ENCODE peak calls at places on chromosomes 12 and 14, in five cellular contexts. J is MM.1S, M is psoas muscle, Z is thoracic aorta, W is IMR-90. P is an unnamed sample.

GRCh38 chr12:44509471-44509870 is 366.6 kb downstream of the NELL2 start:
- DNase-seq in J (no peak), M (no peak), Z (no peak), W (no peak), P (no peak)

GRCh38 chr12:3333583-3333982 is 157.4 kb upstream of the PRMT8 start:
- DNase-seq in J (no peak), M (no peak), Z (no peak), W (no peak), P (no peak)

GRCh38 chr14:22500954-22501353 is 88.1 kb downstream of the DAD1 start:
- DNase-seq in J (no peak), M (no peak), Z (no peak), W (no peak), P (no peak)

GRCh38 chr12:24605466-24605865 is 343.4 kb downstream of the BCAT1 start:
- DNase-seq in J (no peak), M (no peak), Z (no peak), W (no peak), P (no peak)

GRCh38 chr12:105214141-105214540 is 21.8 kb downstream of the APPL2 start:
- DNase-seq in J (no peak), M (no peak), Z (no peak), W (peak; percentile 40), P (no peak)

GRCh38 chr14:76872796-76873432 is 46.7 kb downstream of the LRRC74A start:
- DNase-seq in J (peak; percentile 29), M (peak; percentile 48), Z (no peak), W (peak; percentile 35), P (no peak)

GRCh38 chr14:102227184-102227964 is 77.6 kb downstream of the MOK start:
- DNase-seq in J (no peak), M (no peak), Z (no peak), W (no peak), P (no peak)

GRCh38 chr14:93084866-93085857 is 30.6 kb downstream of the ITPK1 start:
- DNase-seq in J (no peak), M (no peak), Z (no peak), W (no peak), P (no peak)

GRCh38 chr12:65891987-65892481 is 67.8 kb downstream of the HMGA2 start:
- DNase-seq in J (no peak), M (peak; percentile 75), Z (peak; percentile 81), W (peak; percentile 99), P (peak; percentile 95)

GRCh38 chr12:21073822-21074460 is 57.1 kb upstream of the SLCO1B1 start:
- DNase-seq in J (no peak), M (no peak), Z (no peak), W (no peak), P (no peak)

GRCh38 chr12:117513353-117513752 is 151.9 kb upstream of the NOS1 start:
- DNase-seq in J (no peak), M (no peak), Z (no peak), W (no peak), P (no peak)

GRCh38 chr12:69527506-69528272 is 57.5 kb downstream of the FRS2 start:
- DNase-seq in J (no peak), M (no peak), Z (no peak), W (peak; percentile 91), P (peak; percentile 61)

GRCh38 chr12:47604474-47604873 is 101.4 kb downstream of the RPAP3 start:
- DNase-seq in J (no peak), M (no peak), Z (no peak), W (peak; percentile 32), P (no peak)

GRCh38 chr14:54737132-54737711 is 165.4 kb downstream of the GCH1 start:
- DNase-seq in J (no peak), M (no peak), Z (no peak), W (peak; percentile 82), P (peak; percentile 76)

GRCh38 chr14:35122696-35123387 is 490 bp downstream of the PRORP start:
- DNase-seq in J (peak; percentile 11), M (no peak), Z (no peak), W (peak; percentile 59), P (peak; percentile 23)

GRCh38 chr12:98788396-98788795 is 143.3 kb downstream of the APAF1 start:
- DNase-seq in J (no peak), M (no peak), Z (no peak), W (no peak), P (no peak)

GRCh38 chr12:126482238-126482889 is 1417.1 kb downstream of the AACS start:
- DNase-seq in J (no peak), M (no peak), Z (no peak), W (no peak), P (no peak)

GRCh38 chr12:62934799-62935674 is at the start of gene PPM1H:
- DNase-seq in J (peak; percentile 95), M (peak; percentile 58), Z (no peak), W (peak; percentile 11), P (no peak)

GRCh38 chr12:125214289-125214688 is 149.1 kb downstream of the AACS start:
- DNase-seq in J (no peak), M (no peak), Z (no peak), W (no peak), P (no peak)

GRCh38 chr12:76143343-76144252 is 59.1 kb upstream of the NAP1L1 start:
- DNase-seq in J (peak; percentile 94), M (no peak), Z (no peak), W (no peak), P (no peak)

GRCh38 chr14:32986791-32987545 is 48.3 kb downstream of the NPAS3 start:
- DNase-seq in J (no peak), M (peak; percentile 11), Z (no peak), W (no peak), P (peak; percentile 5)

GRCh38 chr12:80316141-80316700 is 127.8 kb upstream of the PTPRQ start:
- DNase-seq in J (no peak), M (no peak), Z (no peak), W (no peak), P (no peak)

GRCh38 chr12:80593766-80594165 is 113.7 kb upstream of the MYF6 start:
- DNase-seq in J (no peak), M (no peak), Z (no peak), W (peak; percentile 91), P (peak; percentile 58)

GRCh38 chr12:42020226-42020625 is 124.4 kb downstream of the GXYLT1 start:
- DNase-seq in J (no peak), M (no peak), Z (no peak), W (no peak), P (no peak)

GRCh38 chr12:42027537-42027936 is 117.1 kb downstream of the GXYLT1 start:
- DNase-seq in J (no peak), M (no peak), Z (no peak), W (no peak), P (no peak)

GRCh38 chr12:42023733-42024494 is 120.8 kb downstream of the GXYLT1 start:
- DNase-seq in J (peak; percentile 68), M (peak; percentile 73), Z (peak; percentile 15), W (peak; percentile 64), P (no peak)

DNA sequence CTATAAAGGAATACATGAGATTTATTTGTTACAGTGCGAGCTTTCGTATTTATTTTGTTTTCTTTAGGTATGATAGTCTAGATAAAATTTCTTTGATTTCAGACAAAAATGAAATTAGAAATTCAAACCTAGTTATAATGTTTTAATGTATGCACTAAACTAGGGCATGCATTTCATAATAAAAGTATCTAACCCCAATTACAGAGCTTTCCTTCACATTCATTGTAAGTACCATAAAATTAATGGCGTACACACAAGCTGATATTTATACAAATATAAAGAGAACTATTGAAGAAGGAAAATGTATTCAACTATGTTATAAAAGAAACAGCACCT is 120.2 kb downstream of the GXYLT1 start:
- DNase-seq in J (no peak), M (no peak), Z (no peak), W (no peak), P (no peak)
- H3K4me3 ChIP-seq in J (peak overlapping the region; percentile 46), M (peak overlapping the region; percentile 53), Z (peak overlapping the region; percentile 72), W (no peak overlapping the region), P (no peak overlapping the region)

GRCh38 chr12:54324617-54325441 is at the start of gene COPZ1:
- DNase-seq in J (peak; percentile 99), M (peak; percentile 93), Z (peak; percentile 92), W (peak; percentile 100), P (peak; percentile 99)
- TF ChIP-seq CTCF in J (peak; percentile 77), M (peak; percentile 69), Z (peak; percentile 45), W (peak; percentile 90), P (peak; percentile 85)

DNA sequence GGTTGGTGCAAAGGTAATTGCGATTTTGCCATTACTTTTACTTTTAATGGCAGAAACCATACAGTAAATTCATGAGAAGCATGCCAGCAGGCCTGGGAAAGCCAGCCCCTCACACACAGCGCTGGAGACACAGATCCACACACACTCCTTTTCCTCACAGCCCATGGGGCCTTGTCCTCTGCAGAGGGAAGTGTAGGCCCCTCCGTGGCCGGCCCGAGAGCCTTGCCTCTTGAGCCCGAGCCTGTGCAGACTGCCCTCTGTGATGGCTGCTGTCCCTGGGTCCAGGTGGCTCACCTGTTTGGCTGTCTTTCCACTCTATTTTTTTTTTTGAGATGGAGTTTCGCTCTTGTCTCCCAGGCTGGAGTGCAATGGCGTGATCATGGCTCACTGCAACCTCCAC is 39.3 kb downstream of the XRCC3 start:
- DNase-seq in J (no peak), M (no peak), Z (no peak), W (no peak), P (no peak)
- H3K36me3 ChIP-seq in J (no peaks in the 10 kb centered on the region), M (peaks cover 100% of the 10 kb centered on the region), Z (peaks cover 88% of the 10 kb centered on the region), W (peaks cover 74% of the 10 kb centered on the region), P (peaks cover 6% of the 10 kb centered on the region)

GRCh38 chr14:61563880-61564622 is 131.3 kb upstream of the HIF1A start:
- DNase-seq in J (no peak), M (no peak), Z (no peak), W (no peak), P (no peak)

GRCh38 chr14:61565836-61566536 is 129.3 kb upstream of the HIF1A start:
- DNase-seq in J (no peak), M (no peak), Z (no peak), W (peak; percentile 97), P (no peak)

GRCh38 chr14:61565181-61565580 is 130.1 kb upstream of the HIF1A start:
- DNase-seq in J (no peak), M (no peak), Z (no peak), W (peak; percentile 41), P (no peak)

GRCh38 chr14:61563162-61563511 is 132.2 kb upstream of the HIF1A start:
- DNase-seq in J (no peak), M (no peak), Z (no peak), W (no peak), P (no peak)

DNA sequence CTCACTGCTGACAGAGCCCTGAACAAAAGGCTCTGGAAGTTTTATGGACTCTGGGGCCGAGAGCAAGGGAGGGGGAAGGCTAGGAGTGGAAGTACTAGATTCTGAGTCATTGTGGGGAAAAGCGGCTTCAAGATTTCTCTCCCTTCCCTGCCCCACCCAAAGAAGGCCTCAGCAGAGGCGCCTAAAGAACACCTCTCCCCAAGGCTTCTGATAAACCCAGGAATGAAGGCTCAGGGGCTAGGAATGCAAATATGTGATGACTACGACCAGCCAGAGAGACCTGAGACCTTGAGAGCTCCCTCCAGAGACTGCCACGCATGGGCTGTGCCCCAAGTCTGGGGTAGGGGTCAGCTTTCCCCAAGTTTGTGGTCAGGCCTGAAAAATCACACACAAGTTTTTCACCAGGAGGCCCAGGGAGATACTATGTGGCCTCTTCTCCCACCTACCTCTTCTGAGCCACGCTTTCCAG is 130.7 kb upstream of the HIF1A start:
- DNase-seq in J (no peak), M (no peak), Z (no peak), W (peak; percentile 97), P (peak; percentile 94)
- H3K4me3 ChIP-seq in J (no peak overlapping the region), M (no peak overlapping the region), Z (no peak overlapping the region), W (no peak overlapping the region), P (no peak overlapping the region)

P was measured in kidney epithelial cell.